ENCODE peak calls at places on chromosomes 6 and 20, in ten cellular contexts. F is AG08395; X is stimulated activated CD4-positive, alpha-beta T cell treated with anti-CD3 and anti-CD28 coated beads, Interleukin-4, amount 100 ng/mL, for 4 hours; U is NCI-H1092; D is GM13977; E is H7; Q is GM23338; M is effector CD4-positive, alpha-beta T cell; H is iris pigment epithelial cell; A is activated naive CD4-positive, alpha-beta T cell treated with Interleukin-2 at 50 U/mL for 16 hours. V is an unnamed sample.

GRCh38 chr6:35611235-35611634 is 77.5 kb downstream of the FKBP5 start:
- DNase-seq in D (peak; percentile 17), U (no peak), X (no peak), M (no peak), A (peak; percentile 38), E (no peak), F (peak; percentile 45), Q (peak; percentile 39), H (peak; percentile 88), V (peak; percentile 11)

GRCh38 chr20:45359069-45359405 is 3.9 kb upstream of the SYS1 start:
- DNase-seq in X (no peak), M (no peak), U (no peak), E (no peak), F (no peak), Q (no peak), A (no peak), H (peak; percentile 74), D (no peak), V (no peak)

GRCh38 chr6:165847407-165848098 is 184.5 kb upstream of the PDE10A start:
- DNase-seq in F (no peak), H (no peak), X (no peak), U (no peak), A (no peak), M (no peak), Q (no peak), E (peak; percentile 11), D (no peak), V (no peak)

GRCh38 chr6:5287966-5288297 is 26.6 kb downstream of the FARS2 start:
- DNase-seq in A (no peak), H (no peak), F (no peak), E (no peak), D (no peak), Q (no peak), U (no peak), M (no peak), X (no peak), V (no peak)

GRCh38 chr6:129131282-129131681 is 248.3 kb downstream of the LAMA2 start:
- DNase-seq in F (no peak), A (no peak), M (no peak), U (no peak), D (no peak), H (peak; percentile 56), E (no peak), Q (no peak), X (no peak), V (no peak)

GRCh38 chr6:141347075-141347474 is 785.6 kb upstream of the GJE1 start:
- DNase-seq in A (no peak), M (no peak), H (no peak), E (no peak), D (no peak), X (no peak), Q (no peak), F (no peak), U (no peak), V (no peak)

GRCh38 chr6:49676671-49677281 is 36.6 kb downstream of the CRISP2 start:
- DNase-seq in F (no peak), U (no peak), X (no peak), Q (no peak), H (peak; percentile 69), D (no peak), A (no peak), M (no peak), E (no peak), V (no peak)

GRCh38 chr6:815348-815738 is 122.4 kb upstream of the EXOC2 start:
- DNase-seq in X (no peak), U (no peak), F (no peak), Q (no peak), M (no peak), E (peak; percentile 22), D (no peak), H (no peak), A (no peak), V (no peak)

GRCh38 chr20:49539481-49540231 is 28.3 kb downstream of the PTGIS start:
- DNase-seq in X (no peak), U (no peak), Q (no peak), A (no peak), F (no peak), M (no peak), D (no peak), E (no peak), H (no peak), V (no peak)

GRCh38 chr6:89940225-89941027 is 46.2 kb downstream of the GJA10 start:
- DNase-seq in A (peak; percentile 63), H (peak; percentile 91), U (peak; percentile 50), X (peak; percentile 38), E (peak; percentile 79), Q (peak; percentile 90), D (peak; percentile 82), F (peak; percentile 89), M (peak; percentile 60), V (peak; percentile 80)

GRCh38 chr20:19661717-19662637 is 96.1 kb upstream of the RIN2 start:
- DNase-seq in A (peak; percentile 21), D (peak; percentile 57), H (peak; percentile 68), M (no peak), F (peak; percentile 66), U (peak; percentile 40), E (peak; percentile 74), Q (peak; percentile 83), X (peak; percentile 11), V (peak; percentile 58)

GRCh38 chr6:167350731-167351655 is 26.1 kb downstream of the TTLL2 start:
- DNase-seq in X (peak; percentile 79), D (peak; percentile 65), H (peak; percentile 52), E (peak; percentile 87), F (peak; percentile 25), U (peak; percentile 91), Q (peak; percentile 96), M (peak; percentile 61), A (peak; percentile 91), V (no peak)

V was measured in hepatic stellate cell.